ENCODE peak calls at places on chromosomes 12 and 14, in nine cellular contexts. L is cardiac fibroblast, X is ovary, Y is fibroblast of villous mesenchyme, H is pancreas, O is GM23338, N is left ventricle myocardium inferior, Q is A549, C is right atrium auricular region. G is an unnamed sample.

GRCh38 chr12:19144287-19144686 is 14.8 kb downstream of the PLEKHA5 start:
- DNase-seq in L (no peak), X (no peak), Y (no peak), H (no peak), O (no peak), N (no peak), Q (no peak), C (no peak), G (no peak)

GRCh38 chr14:75631453-75631831 is 29.2 kb downstream of the ERG28 start:
- DNase-seq in L (peak; percentile 41), X (no peak), Y (peak; percentile 40), H (no peak), O (peak; percentile 78), N (no peak), Q (no peak), C (no peak), G (no peak)

GRCh38 chr14:88289214-88289613 is 33.9 kb downstream of the KCNK10 start:
- DNase-seq in L (peak; percentile 0), X (no peak), Y (no peak), H (no peak), O (no peak), N (no peak), Q (no peak), C (no peak), G (no peak)

GRCh38 chr12:6824085-6824800 is 2.6 kb downstream of the GPR162 start:
- DNase-seq in L (no peak), X (no peak), Y (no peak), H (no peak), O (no peak), N (no peak), Q (no peak), C (no peak), G (no peak)

GRCh38 chr12:28966049-28966778 is 182.9 kb upstream of the FAR2 start:
- DNase-seq in L (peak; percentile 92), X (no peak), Y (no peak), H (peak; percentile 20), O (no peak), N (peak; percentile 39), Q (no peak), C (no peak), G (no peak)

GRCh38 chr12:17592472-17592871 is 497.5 kb downstream of the RERGL start:
- DNase-seq in L (no peak), X (no peak), Y (no peak), H (no peak), O (no peak), N (no peak), Q (no peak), C (no peak), G (no peak)

GRCh38 chr12:55974308-55974724 is 438 bp downstream of the RAB5B start:
- DNase-seq in L (peak; percentile 58), X (no peak), Y (peak; percentile 56), H (no peak), O (peak; percentile 79), N (no peak), Q (peak; percentile 56), C (peak; percentile 69), G (no peak)

GRCh38 chr12:54749191-54749818 is 101.1 kb upstream of the DCD start:
- DNase-seq in L (peak; percentile 67), X (no peak), Y (peak; percentile 48), H (no peak), O (peak; percentile 57), N (no peak), Q (peak; percentile 64), C (no peak), G (peak; percentile 19)

GRCh38 chr14:76480426-76480825 is 104.5 kb downstream of the ESRRB start:
- DNase-seq in L (no peak), X (no peak), Y (no peak), H (no peak), O (no peak), N (no peak), Q (no peak), C (no peak), G (no peak)

GRCh38 chr12:100741084-100741711 is 53.4 kb upstream of the ANO4 start:
- DNase-seq in L (peak; percentile 43), X (no peak), Y (peak; percentile 39), H (no peak), O (peak; percentile 43), N (no peak), Q (peak; percentile 6), C (no peak), G (peak; percentile 3)

GRCh38 chr14:49971156-49972141 is 78.6 kb downstream of the ARF6 start:
- DNase-seq in L (peak; percentile 85), X (no peak), Y (peak; percentile 68), H (no peak), O (no peak), N (no peak), Q (no peak), C (no peak), G (peak; percentile 38)

GRCh38 chr12:4809449-4810218 is 89.4 kb downstream of the GALNT8 start:
- DNase-seq in L (no peak), X (no peak), Y (no peak), H (no peak), O (peak; percentile 67), N (no peak), Q (no peak), C (no peak), G (no peak)

GRCh38 chr12:4117386-4118016 is 156.1 kb upstream of the CCND2 start:
- DNase-seq in L (no peak), X (no peak), Y (no peak), H (no peak), O (no peak), N (no peak), Q (no peak), C (peak; percentile 49), G (no peak)

GRCh38 chr12:80195143-80195726 is 95.9 kb downstream of the OTOGL start:
- DNase-seq in L (peak; percentile 79), X (no peak), Y (peak; percentile 65), H (no peak), O (peak; percentile 73), N (no peak), Q (peak; percentile 69), C (no peak), G (peak; percentile 31)

GRCh38 chr12:63070709-63071108 is 80.3 kb downstream of the AVPR1A start:
- DNase-seq in L (no peak), X (no peak), Y (no peak), H (no peak), O (no peak), N (no peak), Q (no peak), C (no peak), G (no peak)

GRCh38 chr14:68084256-68084655 is 264.7 kb downstream of the RAD51B start:
- DNase-seq in L (peak; percentile 45), X (no peak), Y (peak; percentile 61), H (no peak), O (no peak), N (no peak), Q (peak; percentile 62), C (no peak), G (no peak)

DNA sequence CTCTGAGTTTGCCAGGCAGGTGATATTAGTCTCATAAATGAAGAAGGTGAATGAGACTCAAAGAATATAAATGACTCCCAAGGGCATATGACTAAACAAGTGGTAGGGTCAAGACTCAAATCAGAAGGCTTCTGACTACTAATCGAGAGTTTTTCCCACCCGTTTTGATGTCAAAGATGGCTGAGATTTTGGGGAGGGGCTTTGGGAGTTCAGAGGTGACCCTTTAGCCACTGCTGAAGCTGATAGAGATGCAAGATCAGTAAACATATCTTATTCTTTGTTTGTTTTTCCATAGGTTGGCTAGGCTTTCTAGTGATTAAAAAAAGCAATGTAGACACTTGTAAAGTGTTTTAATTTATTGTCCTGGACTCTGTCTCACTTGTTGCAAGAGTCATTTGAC is 239.6 kb upstream of the PLEKHG7 start:
- DNase-seq in L (no peak), X (no peak), Y (no peak), H (no peak), O (no peak), N (no peak), Q (no peak), C (no peak), G (no peak)
- H3K4me3 ChIP-seq in L (no peak overlapping the region), X (no peak overlapping the region), Y (no peak overlapping the region), H (no peak overlapping the region), O (no peak overlapping the region), N (no peak overlapping the region), Q (no peak overlapping the region), C (no peak overlapping the region), G (no peak overlapping the region)

DNA sequence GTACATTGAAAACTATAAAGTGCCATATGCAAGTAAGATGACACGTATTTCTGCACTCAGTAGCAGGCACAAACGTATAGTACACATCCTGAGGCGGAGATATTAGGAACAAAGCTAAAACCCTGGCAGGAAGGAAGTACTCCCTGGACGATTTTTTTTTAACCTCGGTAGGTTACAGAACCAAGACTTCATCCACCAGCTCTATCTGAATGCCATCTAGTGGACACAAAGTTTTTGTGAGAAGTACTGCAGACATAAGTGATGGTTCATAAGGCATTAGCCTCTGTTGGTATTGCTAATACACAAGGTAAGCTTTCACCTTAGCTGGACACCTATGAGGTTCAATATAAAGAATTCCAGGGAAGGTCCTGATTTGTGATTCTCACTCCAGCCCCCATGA is 83.0 kb upstream of the CCDC196 start:
- DNase-seq in L (peak; percentile 46), X (no peak), Y (peak; percentile 19), H (no peak), O (peak; percentile 52), N (no peak), Q (peak; percentile 59), C (no peak), G (peak; percentile 16)
- TF ChIP-seq CTCF in L (peak; percentile 48), X (no peak), Y (peak; percentile 42), H (peak; percentile 10), O (peak; percentile 63), N (peak; percentile 49), Q (peak; percentile 55), C (no peak), G (peak; percentile 39)

GRCh38 chr12:52914722-52915121 is 9.8 kb upstream of the KRT8 start:
- DNase-seq in L (no peak), X (no peak), Y (no peak), H (peak; percentile 12), O (no peak), N (no peak), Q (no peak), C (no peak), G (no peak)
- H3K4me3 ChIP-seq in L (no peak overlapping the region), X (no peak overlapping the region), Y (no peak overlapping the region), H (no peak overlapping the region), O (no peak overlapping the region), N (no peak overlapping the region), Q (no peak overlapping the region), C (no peak overlapping the region), G (no peak overlapping the region)

GRCh38 chr12:45675534-45675933 is 54.0 kb upstream of the ARID2 start:
- DNase-seq in L (no peak), X (no peak), Y (no peak), H (no peak), O (no peak), N (no peak), Q (no peak), C (no peak), G (no peak)

GRCh38 chr12:45671254-45671653 is 58.3 kb upstream of the ARID2 start:
- DNase-seq in L (peak; percentile 26), X (no peak), Y (peak; percentile 57), H (no peak), O (no peak), N (no peak), Q (no peak), C (no peak), G (no peak)

GRCh38 chr12:45670339-45671065 is 59.0 kb upstream of the ARID2 start:
- DNase-seq in L (no peak), X (no peak), Y (no peak), H (no peak), O (no peak), N (no peak), Q (no peak), C (no peak), G (no peak)

GRCh38 chr12:45674181-45674580 is 55.3 kb upstream of the ARID2 start:
- DNase-seq in L (no peak), X (no peak), Y (peak; percentile 19), H (no peak), O (no peak), N (no peak), Q (no peak), C (no peak), G (no peak)

GRCh38 chr12:45674583-45674982 is 54.9 kb upstream of the ARID2 start:
- DNase-seq in L (peak; percentile 91), X (no peak), Y (peak; percentile 94), H (peak; percentile 25), O (no peak), N (peak; percentile 36), Q (peak; percentile 37), C (no peak), G (peak; percentile 77)
- TF ChIP-seq CTCF in L (peak; percentile 1), X (no peak), Y (no peak), H (no peak), O (no peak), N (no peak), Q (no peak), C (no peak), G (no peak)